ENCODE peak calls at places on chromosomes 1 and 21, in six cellular contexts. X is IMR-90, P is neuronal stem cell, C is H9, W is mesenchymal stem cell, A is H1. L is an unnamed sample.

GRCh38 chr1:217136895-217137205 is 413.6 kb upstream of the ESRRG start:
- DNase-seq in P (no peak), X (no peak), W (no peak), A (no peak), C (peak; percentile 43), L (no peak)

GRCh38 chr1:10787274-10787673 is 9.2 kb downstream of the CASZ1 start:
- DNase-seq in C (no peak), X (no peak), W (no peak), P (no peak), A (no peak), L (no peak)

GRCh38 chr21:45538381-45539045 is 3.7 kb downstream of the SLC19A1 start:
- DNase-seq in P (no peak), W (no peak), A (no peak), C (peak; percentile 23), X (no peak), L (no peak)

GRCh38 chr21:44971672-44971995 is 31.8 kb downstream of the SLX9 start:
- DNase-seq in W (no peak), X (no peak), A (no peak), C (no peak), P (no peak), L (no peak)

GRCh38 chr1:195909061-195909460 is 699.2 kb downstream of the KCNT2 start:
- DNase-seq in X (peak; percentile 31), A (no peak), C (no peak), W (no peak), P (no peak), L (no peak)

GRCh38 chr1:226809785-226810571 is 60.4 kb upstream of the PSEN2 start:
- DNase-seq in A (no peak), W (peak; percentile 33), C (no peak), P (no peak), X (peak; percentile 3), L (no peak)

GRCh38 chr1:9247894-9248293 is 13.3 kb downstream of the H6PD start:
- DNase-seq in A (no peak), C (no peak), X (no peak), W (no peak), P (no peak), L (no peak)

GRCh38 chr1:20400341-20401177 is 85.5 kb downstream of the CAMK2N1 start:
- DNase-seq in W (no peak), A (no peak), C (peak; percentile 24), X (no peak), P (no peak), L (no peak)

GRCh38 chr1:25744636-25745425 is 55.2 kb upstream of the SELENON start:
- DNase-seq in W (no peak), C (no peak), A (no peak), X (no peak), P (no peak), L (no peak)

GRCh38 chr21:43667191-43667904 is 8.0 kb downstream of the RRP1B start:
- DNase-seq in P (no peak), W (peak; percentile 30), X (peak; percentile 81), C (no peak), A (no peak), L (no peak)

GRCh38 chr1:236099622-236100021 is 34.7 kb upstream of the NID1 start:
- DNase-seq in A (no peak), W (no peak), X (peak; percentile 20), C (no peak), P (no peak), L (no peak)

GRCh38 chr1:3601743-3602142 is 9.6 kb downstream of the MEGF6 start:
- DNase-seq in C (no peak), W (no peak), X (no peak), A (no peak), P (no peak), L (no peak)
- H3K14ac ChIP-seq in C (no peak overlapping the region), W (no peak overlapping the region), X (no peak overlapping the region), A (no peak overlapping the region), P (no peak overlapping the region), L (no peak overlapping the region)

GRCh38 chr1:3000214-3000613 is 21.1 kb upstream of the ACTRT2 start:
- DNase-seq in X (no peak), W (no peak), C (no peak), A (no peak), P (no peak), L (no peak)

GRCh38 chr1:3002349-3003038 is 18.8 kb upstream of the ACTRT2 start:
- DNase-seq in P (no peak), W (no peak), C (no peak), A (no peak), X (no peak), L (no peak)

GRCh38 chr1:3001471-3002348 is 19.6 kb upstream of the ACTRT2 start:
- DNase-seq in W (no peak), X (no peak), C (no peak), A (no peak), P (no peak), L (no peak)

GRCh38 chr1:2999571-2999970 is 21.7 kb upstream of the ACTRT2 start:
- DNase-seq in X (no peak), A (no peak), P (no peak), W (no peak), C (no peak), L (no peak)

DNA sequence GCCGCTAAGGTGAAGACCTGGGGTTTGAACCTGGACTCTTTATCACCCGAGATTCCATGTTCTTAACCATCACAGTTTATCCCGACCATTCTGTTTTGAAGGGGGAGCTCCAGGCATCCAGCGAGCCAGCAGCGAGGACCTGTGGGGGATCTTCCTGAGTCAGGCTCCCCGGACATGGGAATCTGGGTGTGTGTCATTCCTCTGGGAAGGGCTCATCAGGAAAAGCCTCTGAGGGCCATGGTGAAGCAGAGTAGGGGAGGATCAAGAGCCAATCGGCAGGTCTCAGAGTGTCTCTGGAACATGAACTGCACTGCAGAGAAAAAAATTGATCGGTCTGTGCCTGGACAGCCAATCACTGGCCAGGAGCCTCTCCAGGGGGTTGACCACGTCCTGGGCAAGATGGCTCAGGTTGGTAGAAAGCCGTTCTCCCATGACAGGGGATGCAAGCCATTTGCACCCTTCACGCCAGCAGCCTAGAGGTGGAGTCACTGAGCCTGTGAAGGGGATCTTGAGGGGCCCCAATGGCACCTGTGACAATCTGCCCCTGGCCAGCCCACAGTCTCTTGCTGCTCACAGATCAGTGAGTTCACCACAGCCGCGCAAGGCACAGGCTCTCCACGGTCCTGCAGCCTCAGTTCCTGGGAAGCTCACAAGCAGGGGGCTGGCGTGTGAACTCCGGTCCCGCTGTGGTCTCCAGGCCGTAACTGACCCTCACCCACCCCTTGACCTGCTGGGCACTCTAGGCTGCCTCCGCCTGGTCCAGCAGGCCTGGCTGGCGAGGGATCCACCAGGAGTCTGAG is 20.4 kb upstream of the ACTRT2 start:
- DNase-seq in X (no peak), C (no peak), P (no peak), A (no peak), W (no peak), L (no peak)
- H3K14ac ChIP-seq in X (no peak overlapping the region), C (no peak overlapping the region), P (peak overlapping the region; percentile 97), A (no peak overlapping the region), W (no peak overlapping the region), L (no peak overlapping the region)

DNA sequence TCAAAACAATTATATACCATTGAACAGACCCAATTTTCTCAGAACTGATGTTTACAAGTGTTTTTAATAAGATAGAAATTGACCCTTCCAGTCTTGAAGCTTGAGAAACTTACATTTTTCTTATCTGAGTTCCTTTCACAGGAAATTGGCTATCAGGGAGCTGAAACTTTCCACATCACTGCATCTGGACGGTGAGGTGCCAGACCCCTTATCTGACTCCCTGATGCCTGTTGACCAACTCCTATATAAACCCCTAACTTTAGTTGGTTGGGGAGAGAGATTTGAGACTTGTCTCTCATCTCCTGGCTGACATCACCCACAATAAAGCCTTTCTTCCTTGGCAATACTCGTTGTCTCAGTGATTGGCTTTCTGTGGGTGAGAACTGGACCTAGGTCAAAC is 31.4 kb downstream of the LACTBL1 start:
- DNase-seq in W (no peak), A (no peak), P (no peak), C (no peak), X (no peak), L (no peak)
- H3K14ac ChIP-seq in W (no peak overlapping the region), A (no peak overlapping the region), P (no peak overlapping the region), C (no peak overlapping the region), X (no peak overlapping the region), L (no peak overlapping the region)

GRCh38 chr1:161309868-161310267 is at the start of gene MPZ:
- DNase-seq in W (no peak), X (no peak), C (no peak), A (no peak), P (no peak), L (no peak)
- H3K14ac ChIP-seq in W (no peak within 1 kb of the TSS), X (no peak within 1 kb of the TSS), C (no peak within 1 kb of the TSS), A (no peak within 1 kb of the TSS), P (no peak within 1 kb of the TSS), L (no peak within 1 kb of the TSS)

GRCh38 chr1:228463009-228463558 is 24.1 kb upstream of the RNF187 start:
- DNase-seq in A (no peak), X (no peak), W (no peak), C (no peak), P (no peak), L (no peak)
- H3K14ac ChIP-seq in A (no peak overlapping the region), X (no peak overlapping the region), W (no peak overlapping the region), C (no peak overlapping the region), P (no peak overlapping the region), L (no peak overlapping the region)

DNA sequence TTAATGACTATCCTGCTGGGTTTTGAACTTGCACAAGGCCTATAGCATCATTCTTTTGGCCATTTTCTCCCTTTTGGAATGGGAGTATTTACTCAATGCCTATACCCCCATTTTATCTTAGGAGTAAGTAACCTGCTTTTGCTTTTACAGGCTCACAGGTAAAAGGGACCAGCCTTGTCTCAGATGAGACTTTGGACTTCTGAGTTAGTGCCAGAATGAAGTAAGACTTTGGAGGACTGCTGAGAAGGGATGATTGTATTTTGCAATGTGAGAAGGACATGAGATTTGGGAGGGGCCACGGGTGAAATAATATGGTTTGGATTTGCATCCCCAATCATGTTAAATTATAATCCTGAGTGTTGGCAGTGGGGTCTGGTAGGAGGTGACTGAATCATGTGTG is 212.7 kb downstream of the FAF1 start:
- DNase-seq in W (no peak), X (no peak), P (no peak), C (no peak), A (no peak), L (no peak)
- H3K14ac ChIP-seq in W (no peak overlapping the region), X (no peak overlapping the region), P (no peak overlapping the region), C (no peak overlapping the region), A (no peak overlapping the region), L (no peak overlapping the region)

GRCh38 chr1:208917281-208917680 is 666.2 kb upstream of the CAMK1G start:
- DNase-seq in W (no peak), C (no peak), P (no peak), X (no peak), A (no peak), L (no peak)
- H3K14ac ChIP-seq in W (no peak overlapping the region), C (no peak overlapping the region), P (no peak overlapping the region), X (no peak overlapping the region), A (no peak overlapping the region), L (no peak overlapping the region)

L was measured in trophoblast cell.